ENCODE peak calls at places on chromosome 10, in five cellular contexts. One of them, this sample, is unnamed.

GRCh38 chr10:58436071-58436470 is 50.9 kb downstream of the TFAM start:
- DNase-seq in GM12878: no peak
- DNase-seq in HepG2: no peak
- DNase-seq in K562: no peak
- DNase-seq in A549: no peak
- DNase-seq in this sample: peak

GRCh38 chr10:30007406-30007805 is 52.0 kb downstream of the JCAD start:
- DNase-seq in GM12878: no peak
- DNase-seq in HepG2: no peak
- DNase-seq in K562: no peak
- DNase-seq in A549: no peak
- DNase-seq in this sample: no peak

GRCh38 chr10:13162013-13162364 is 631 bp downstream of the MCM10 start:
- DNase-seq in GM12878: no peak
- DNase-seq in HepG2: no peak
- DNase-seq in K562: peak
- DNase-seq in A549: peak
- DNase-seq in this sample: no peak

GRCh38 chr10:36325815-36326214 is 683.7 kb upstream of the FZD8 start:
- DNase-seq in GM12878: no peak
- DNase-seq in HepG2: no peak
- DNase-seq in K562: no peak
- DNase-seq in A549: no peak
- DNase-seq in this sample: no peak

GRCh38 chr10:43649149-43649523 is 455 bp upstream of the ZNF32 start:
- DNase-seq in GM12878: no peak
- DNase-seq in HepG2: no peak
- DNase-seq in K562: no peak
- DNase-seq in A549: no peak
- DNase-seq in this sample: no peak

GRCh38 chr10:5465976-5466450 is 33.4 kb downstream of the CALML5 start:
- DNase-seq in GM12878: no peak
- DNase-seq in HepG2: no peak
- DNase-seq in K562: no peak
- DNase-seq in A549: no peak
- DNase-seq in this sample: no peak

GRCh38 chr10:61016630-61017029 is 72.6 kb upstream of the RHOBTB1 start:
- DNase-seq in GM12878: no peak
- DNase-seq in HepG2: no peak
- DNase-seq in K562: no peak
- DNase-seq in A549: no peak
- DNase-seq in this sample: no peak

GRCh38 chr10:58477122-58477521 is 35.5 kb upstream of the BICC1 start:
- DNase-seq in GM12878: no peak
- DNase-seq in HepG2: no peak
- DNase-seq in K562: no peak
- DNase-seq in A549: no peak
- DNase-seq in this sample: no peak

GRCh38 chr10:1417574-1417973 is 319.8 kb downstream of the ADARB2 start:
- DNase-seq in GM12878: no peak
- DNase-seq in HepG2: no peak
- DNase-seq in K562: no peak
- DNase-seq in A549: no peak
- DNase-seq in this sample: no peak

GRCh38 chr10:13356392-13356791 is 8.3 kb upstream of the SEPHS1 start:
- DNase-seq in GM12878: no peak
- DNase-seq in HepG2: no peak
- DNase-seq in K562: no peak
- DNase-seq in A549: no peak
- DNase-seq in this sample: no peak

GRCh38 chr10:113987805-113988204 is 55.9 kb upstream of the ADRB1 start:
- DNase-seq in GM12878: no peak
- DNase-seq in HepG2: no peak
- DNase-seq in K562: no peak
- DNase-seq in A549: no peak
- DNase-seq in this sample: peak
- TF ChIP-seq MYC in GM12878: no peak
- TF ChIP-seq MYC in HepG2: no peak
- TF ChIP-seq MYC in K562: no peak
- TF ChIP-seq MYC in A549: no peak
- TF ChIP-seq MYC in this sample: no peak

DNA sequence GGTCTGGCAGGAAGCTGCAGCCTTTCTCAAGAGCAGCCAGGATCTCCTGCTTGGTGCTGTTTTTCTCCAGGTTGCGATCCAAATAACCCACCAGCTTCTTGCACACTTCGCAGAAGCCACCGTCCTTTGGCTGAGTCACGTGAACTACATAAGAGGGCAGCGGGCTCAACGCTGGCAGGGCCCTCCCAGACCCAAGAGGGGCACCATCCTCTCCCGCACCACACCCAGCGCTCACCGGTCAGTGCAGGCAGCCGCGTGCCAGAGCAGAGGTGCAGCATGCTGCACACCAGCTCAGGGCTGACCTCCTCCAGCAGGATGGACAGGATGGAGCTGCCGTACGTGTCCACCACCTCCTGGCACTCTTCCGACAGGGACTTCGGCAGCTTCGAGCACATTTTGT is 31.6 kb downstream of the PSAP start:
- DNase-seq in GM12878: no peak
- DNase-seq in HepG2: no peak
- DNase-seq in K562: no peak
- DNase-seq in A549: no peak
- DNase-seq in this sample: no peak
- TF ChIP-seq MYC in GM12878: no peak
- TF ChIP-seq MYC in HepG2: no peak
- TF ChIP-seq MYC in K562: no peak
- TF ChIP-seq MYC in A549: no peak
- TF ChIP-seq MYC in this sample: no peak

GRCh38 chr10:52313350-52314006 is 603 bp upstream of the DKK1 start:
- DNase-seq in GM12878: no peak
- DNase-seq in HepG2: peak
- DNase-seq in K562: no peak
- DNase-seq in A549: peak
- DNase-seq in this sample: no peak

GRCh38 chr10:52312999-52313349 is 1.1 kb upstream of the DKK1 start:
- DNase-seq in GM12878: no peak
- DNase-seq in HepG2: no peak
- DNase-seq in K562: no peak
- DNase-seq in A549: peak
- DNase-seq in this sample: no peak

GRCh38 chr10:52314007-52314821 is at the start of gene DKK1:
- DNase-seq in GM12878: no peak
- DNase-seq in HepG2: peak
- DNase-seq in K562: peak
- DNase-seq in A549: peak
- DNase-seq in this sample: no peak

DNA sequence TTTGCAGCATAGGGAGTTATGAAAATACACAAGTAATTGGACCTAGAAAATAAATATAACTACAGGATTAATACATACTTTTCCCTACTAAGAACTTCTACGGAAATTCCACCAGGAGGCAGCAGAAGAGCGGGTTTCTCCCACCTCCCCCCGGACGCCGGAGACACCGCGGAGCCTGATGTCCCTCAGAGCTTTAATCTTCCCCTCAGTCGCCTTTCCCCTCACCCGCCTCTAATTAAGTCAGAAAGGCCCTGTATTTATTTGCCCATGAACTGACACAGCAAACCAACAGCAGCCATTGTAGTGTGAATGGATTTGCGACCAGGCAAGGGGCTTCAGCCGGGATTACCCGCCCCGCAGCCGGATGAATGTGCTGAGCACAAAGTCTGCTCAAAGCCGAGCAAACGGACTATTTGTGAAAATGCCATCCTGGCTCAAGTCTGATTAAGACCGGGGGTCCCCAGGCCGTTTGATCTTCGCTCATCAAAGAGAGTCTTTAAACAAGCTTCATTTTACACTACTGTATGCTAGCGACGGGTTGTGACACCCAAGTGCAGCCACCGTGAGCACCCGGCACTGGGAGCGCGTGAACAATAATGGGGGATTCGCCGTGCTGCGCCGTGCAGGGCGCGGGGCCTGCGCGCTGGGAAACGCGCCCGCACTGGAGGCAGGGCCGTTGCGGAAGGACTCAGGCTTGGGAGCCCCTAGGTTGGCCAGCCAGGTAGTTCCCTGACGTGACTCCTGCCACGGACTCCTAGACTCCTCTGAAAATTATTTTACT is 5.6 kb upstream of the DKK1 start:
- DNase-seq in GM12878: no peak
- DNase-seq in HepG2: peak
- DNase-seq in K562: peak
- DNase-seq in A549: peak
- DNase-seq in this sample: peak
- TF ChIP-seq MYC in GM12878: no peak
- TF ChIP-seq MYC in HepG2: peak
- TF ChIP-seq MYC in K562: no peak
- TF ChIP-seq MYC in A549: no peak
- TF ChIP-seq MYC in this sample: no peak

GRCh38 chr10:25758511-25758910 is 175.5 kb upstream of the MYO3A start:
- DNase-seq in GM12878: no peak
- DNase-seq in HepG2: no peak
- DNase-seq in K562: no peak
- DNase-seq in A549: no peak
- DNase-seq in this sample: no peak
- TF ChIP-seq MYC in GM12878: no peak
- TF ChIP-seq MYC in HepG2: no peak
- TF ChIP-seq MYC in K562: no peak
- TF ChIP-seq MYC in A549: no peak
- TF ChIP-seq MYC in this sample: no peak

GRCh38 chr10:80414126-80414898 is 6.0 kb downstream of the PRXL2A start:
- DNase-seq in GM12878: no peak
- DNase-seq in HepG2: peak
- DNase-seq in K562: peak
- DNase-seq in A549: no peak
- DNase-seq in this sample: no peak

GRCh38 chr10:80412521-80412920 is 4.2 kb downstream of the PRXL2A start:
- DNase-seq in GM12878: no peak
- DNase-seq in HepG2: no peak
- DNase-seq in K562: no peak
- DNase-seq in A549: no peak
- DNase-seq in this sample: peak

GRCh38 chr10:80411681-80412230 is 3.4 kb downstream of the PRXL2A start:
- DNase-seq in GM12878: no peak
- DNase-seq in HepG2: no peak
- DNase-seq in K562: no peak
- DNase-seq in A549: no peak
- DNase-seq in this sample: no peak

GRCh38 chr10:80411267-80411668 is 2.9 kb downstream of the PRXL2A start:
- DNase-seq in GM12878: no peak
- DNase-seq in HepG2: peak
- DNase-seq in K562: peak
- DNase-seq in A549: no peak
- DNase-seq in this sample: no peak

GRCh38 chr10:80413152-80413996 is 5.0 kb downstream of the PRXL2A start:
- DNase-seq in GM12878: no peak
- DNase-seq in HepG2: no peak
- DNase-seq in K562: no peak
- DNase-seq in A549: no peak
- DNase-seq in this sample: peak
- TF ChIP-seq MYC in GM12878: no peak
- TF ChIP-seq MYC in HepG2: no peak
- TF ChIP-seq MYC in K562: no peak
- TF ChIP-seq MYC in A549: no peak
- TF ChIP-seq MYC in this sample: no peak